ENCODE peak calls at places on chromosomes 13 and 19, in nine cellular contexts. W, J, N, I, G, C, P, F and D are unnamed samples.

GRCh38 chr13:63124863-63125262 is 1709.2 kb upstream of the PCDH20 start:
- DNase-seq in F (no peak), G (no peak), J (no peak), I (no peak), W (no peak), C (peak; percentile 29), P (no peak), N (no peak), D (no peak)

GRCh38 chr19:10788146-10788545 is 47.9 kb downstream of the TMED1 start:
- DNase-seq in F (no peak), G (no peak), J (no peak), C (no peak), I (no peak), P (no peak), N (no peak), W (no peak), D (no peak)

GRCh38 chr13:24506698-24507335 is 5.8 kb downstream of the PARP4 start:
- DNase-seq in P (no peak), I (peak; percentile 83), C (no peak), W (no peak), G (peak; percentile 76), F (no peak), J (no peak), N (no peak), D (no peak)

GRCh38 chr19:17214531-17215124 is 529 bp upstream of the USE1 start:
- DNase-seq in P (no peak), W (no peak), J (no peak), C (peak; percentile 11), F (no peak), G (peak; percentile 75), N (no peak), I (no peak), D (no peak)

GRCh38 chr19:4722671-4723464 is 774 bp downstream of the DPP9 start:
- DNase-seq in W (peak; percentile 50), N (peak; percentile 39), C (peak; percentile 30), G (no peak), P (no peak), I (no peak), J (no peak), F (peak; percentile 18), D (no peak)

GRCh38 chr19:31908486-31909255 is 436.7 kb upstream of the ZNF507 start:
- DNase-seq in F (no peak), C (no peak), J (no peak), P (no peak), G (no peak), I (no peak), W (no peak), N (no peak), D (no peak)

GRCh38 chr13:98549728-98550317 is 27.1 kb downstream of the STK24 start:
- DNase-seq in J (no peak), C (no peak), I (no peak), N (no peak), F (no peak), W (no peak), G (no peak), P (no peak), D (no peak)

GRCh38 chr19:51688665-51689571 is 4.2 kb upstream of the SPACA6 start:
- DNase-seq in J (peak; percentile 85), I (peak; percentile 91), F (peak; percentile 87), C (peak; percentile 92), G (peak; percentile 84), W (peak; percentile 86), P (peak; percentile 82), N (peak; percentile 88), D (no peak)

GRCh38 chr19:58305065-58305931 is at the start of gene ERVK3-1:
- DNase-seq in F (peak; percentile 99), I (peak; percentile 96), C (peak; percentile 98), P (peak; percentile 95), G (peak; percentile 99), J (peak; percentile 95), W (peak; percentile 96), N (peak; percentile 96), D (peak; percentile 93)
- TF ChIP-seq POLR2AphosphoS5 in F (peak; percentile 91), I (peak; percentile 99), C (peak; percentile 79), P (peak; percentile 96), G (peak; percentile 99), J (peak; percentile 95), W (peak; percentile 100), N (peak; percentile 95), D (peak; percentile 97)

DNA sequence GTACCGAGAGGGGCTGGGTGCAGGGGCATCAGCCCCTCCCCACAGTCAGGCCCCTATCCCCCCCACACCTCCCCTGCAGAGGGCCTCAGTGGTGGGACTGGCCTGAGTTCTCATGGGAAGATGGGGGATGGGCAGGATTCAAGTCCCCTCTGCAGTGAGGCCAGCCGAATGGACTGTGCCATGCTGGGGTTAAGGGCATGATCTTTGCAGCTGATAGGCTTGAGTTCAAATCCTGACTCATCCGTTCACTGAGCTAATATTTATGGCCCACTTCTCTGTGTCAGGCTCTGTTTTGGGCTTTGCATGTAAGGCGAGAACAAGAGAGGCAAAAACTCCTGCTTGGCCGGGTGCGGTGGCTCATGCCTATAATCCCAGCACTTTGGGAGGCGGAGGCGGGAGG is 20.6 kb downstream of the MARK4 start:
- DNase-seq in P (no peak), W (no peak), C (no peak), F (no peak), J (no peak), I (no peak), N (no peak), G (no peak), D (no peak)
- TF ChIP-seq POLR2A in P (no peak), W (no peak), C (no peak), F (no peak), J (no peak), I (no peak), N (no peak), G (no peak), D (no peak)

GRCh38 chr19:29841559-29842367 is 30.0 kb downstream of the CCNE1 start:
- DNase-seq in C (peak; percentile 19), I (no peak), P (no peak), W (no peak), N (no peak), F (peak; percentile 40), G (no peak), J (no peak), D (no peak)
- TF ChIP-seq POLR2AphosphoS5 in C (no peak), I (no peak), P (no peak), W (no peak), N (no peak), F (no peak), G (no peak), J (no peak), D (no peak)

GRCh38 chr19:36833430-36833829 is 4.8 kb downstream of the ZNF790 start:
- DNase-seq in W (no peak), G (no peak), F (no peak), P (no peak), I (no peak), J (no peak), N (no peak), C (no peak), D (no peak)

GRCh38 chr19:36838784-36839324 is 667 bp upstream of the ZNF790 start:
- DNase-seq in F (no peak), G (no peak), C (no peak), N (no peak), I (peak; percentile 76), P (no peak), J (no peak), W (no peak), D (no peak)

GRCh38 chr19:36837525-36837901 is 674 bp downstream of the ZNF790 start:
- DNase-seq in N (no peak), J (no peak), G (no peak), W (no peak), F (no peak), I (no peak), P (no peak), C (no peak), D (no peak)

DNA sequence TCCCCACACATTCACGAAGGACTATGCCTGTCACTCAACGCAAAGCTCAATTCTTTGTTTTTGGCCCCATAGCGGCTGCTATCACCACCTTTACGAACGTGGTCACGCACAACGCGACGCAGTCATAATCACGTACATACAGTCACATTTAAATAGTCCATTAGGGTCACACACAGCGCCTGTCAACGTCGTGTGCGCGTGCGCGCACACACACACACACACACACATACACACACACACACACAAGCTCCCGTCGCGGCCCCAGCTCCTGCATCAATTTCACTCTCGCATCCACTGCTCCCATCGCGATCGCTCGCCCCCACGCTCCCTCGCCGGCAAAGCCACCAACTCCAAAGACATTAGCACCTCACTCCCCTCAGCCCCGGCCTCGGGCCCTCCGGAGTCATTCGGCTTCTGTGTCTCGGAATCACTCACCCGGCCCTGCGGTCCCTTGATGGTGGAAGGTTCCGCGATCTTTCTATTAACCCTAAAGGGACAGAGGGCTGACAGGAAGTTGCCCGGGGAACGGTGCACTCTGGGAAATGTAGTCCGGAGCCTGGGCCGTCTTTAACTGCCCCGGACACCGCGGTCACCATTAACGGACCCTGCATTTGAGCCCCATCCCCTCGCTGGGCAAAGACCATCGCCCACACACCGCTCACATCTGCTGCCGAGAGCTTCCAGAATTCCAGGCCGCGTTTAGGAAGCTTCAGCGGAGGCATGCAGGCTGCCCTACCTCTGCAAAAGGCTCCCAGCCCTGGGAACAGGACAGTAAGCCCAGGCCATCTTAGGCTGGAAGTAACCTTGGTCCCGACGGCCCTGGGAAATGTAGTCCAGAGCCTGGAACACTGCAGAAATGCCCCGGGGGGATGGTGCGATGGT is at the start of gene ZNF790:
- DNase-seq in C (peak; percentile 91), F (peak; percentile 63), P (peak; percentile 88), N (peak; percentile 86), G (peak; percentile 93), J (peak; percentile 77), I (peak; percentile 90), W (peak; percentile 90), D (peak; percentile 66)
- TF ChIP-seq POLR2A in C (peak; percentile 44), F (peak; percentile 48), P (peak; percentile 51), N (no peak), G (no peak), J (no peak), I (peak; percentile 49), W (peak; percentile 12), D (peak; percentile 77)

DNA sequence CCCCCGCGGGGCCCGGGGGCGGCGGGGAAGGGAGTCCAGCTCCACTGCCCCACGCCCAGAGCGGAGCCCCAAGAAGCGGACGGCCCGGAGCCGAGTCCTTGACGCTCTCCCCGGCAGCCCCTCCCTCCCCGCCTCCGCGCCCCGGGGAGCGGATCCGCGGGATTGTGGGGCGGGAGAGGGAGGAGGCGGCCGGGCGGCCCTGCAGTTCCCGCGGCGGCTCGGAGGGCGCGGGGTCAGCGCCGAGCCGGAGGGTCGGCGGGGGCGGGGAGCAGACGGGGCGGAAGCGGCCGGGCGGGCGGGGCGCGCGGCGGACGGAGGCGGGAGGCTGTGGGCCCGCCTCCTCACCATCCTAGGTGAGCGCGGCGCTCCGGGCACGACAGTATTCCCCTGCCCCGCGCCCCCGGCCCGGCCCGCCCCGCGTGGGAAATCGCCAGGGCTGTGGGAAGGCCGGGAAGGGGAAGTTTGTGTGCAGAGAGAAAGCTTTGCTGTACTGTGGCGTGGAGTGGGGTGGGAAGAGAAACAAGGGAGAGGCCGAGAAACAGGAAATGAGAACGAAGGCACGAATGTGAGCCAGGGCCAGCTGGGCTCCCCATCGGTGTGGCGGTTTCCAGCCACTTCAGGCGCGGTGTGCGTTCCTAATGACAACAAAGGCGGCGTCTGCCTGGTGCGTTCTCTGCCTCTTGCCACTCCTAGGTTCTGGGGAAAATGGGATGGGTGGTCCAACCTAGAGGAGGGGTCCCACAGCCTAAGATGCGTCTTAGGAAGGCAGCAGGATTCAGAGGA is 1.3 kb upstream of the KLF12 start:
- DNase-seq in J (peak; percentile 33), C (peak; percentile 68), G (peak; percentile 92), W (peak; percentile 35), F (peak; percentile 44), P (peak; percentile 78), I (peak; percentile 94), N (peak; percentile 68), D (peak; percentile 50)
- TF ChIP-seq POLR2AphosphoS5 in J (peak; percentile 18), C (peak; percentile 41), G (peak; percentile 64), W (no peak), F (no peak), P (peak; percentile 5), I (peak; percentile 4), N (peak; percentile 40), D (peak; percentile 50)